ENCODE peak calls at places on chromosomes 16 and 17, in four cellular contexts. K, O, U and C are unnamed samples.

GRCh38 chr16:66568355-66568754 is 2.1 kb downstream of the CMTM1 start:
- DNase-seq in K (no peak), U (no peak), O (no peak), C (no peak)

GRCh38 chr16:23113185-23113584 is 36.1 kb downstream of the USP31 start:
- DNase-seq in O (no peak), U (no peak), K (no peak), C (no peak)

GRCh38 chr16:50859628-50860360 is 117.9 kb downstream of the CYLD start:
- DNase-seq in K (peak), O (no peak), U (no peak), C (no peak)

GRCh38 chr16:77896357-77896972 is 108.1 kb downstream of the VAT1L start:
- DNase-seq in K (no peak), O (no peak), U (no peak), C (no peak)

GRCh38 chr17:30838187-30838807 is 6.5 kb downstream of the ATAD5 start:
- DNase-seq in U (no peak), O (no peak), K (no peak), C (no peak)

GRCh38 chr16:69319826-69320730 is 8.9 kb downstream of the VPS4A start:
- DNase-seq in O (no peak), U (no peak), K (no peak), C (no peak)

GRCh38 chr17:43940630-43941029 is 1.6 kb downstream of the PPY start:
- DNase-seq in K (no peak), O (no peak), U (no peak), C (no peak)

GRCh38 chr17:75019146-75019545 is 6.7 kb downstream of the MRPL58 start:
- DNase-seq in U (no peak), K (no peak), O (no peak), C (no peak)

GRCh38 chr16:53154513-53154912 is 99.7 kb downstream of the CHD9 start:
- DNase-seq in O (no peak), U (peak), K (no peak), C (no peak)

GRCh38 chr17:41814195-41814594 is 1.4 kb downstream of the FKBP10 start:
- DNase-seq in K (no peak), U (no peak), O (no peak), C (no peak)

GRCh38 chr16:67563708-67564468 is 1.6 kb downstream of the CTCF start:
- DNase-seq in K (peak), O (no peak), U (peak), C (no peak)

GRCh38 chr17:37327341-37328090 is 48.3 kb upstream of the C17orf78 start:
- DNase-seq in K (no peak), U (no peak), O (no peak), C (no peak)

DNA sequence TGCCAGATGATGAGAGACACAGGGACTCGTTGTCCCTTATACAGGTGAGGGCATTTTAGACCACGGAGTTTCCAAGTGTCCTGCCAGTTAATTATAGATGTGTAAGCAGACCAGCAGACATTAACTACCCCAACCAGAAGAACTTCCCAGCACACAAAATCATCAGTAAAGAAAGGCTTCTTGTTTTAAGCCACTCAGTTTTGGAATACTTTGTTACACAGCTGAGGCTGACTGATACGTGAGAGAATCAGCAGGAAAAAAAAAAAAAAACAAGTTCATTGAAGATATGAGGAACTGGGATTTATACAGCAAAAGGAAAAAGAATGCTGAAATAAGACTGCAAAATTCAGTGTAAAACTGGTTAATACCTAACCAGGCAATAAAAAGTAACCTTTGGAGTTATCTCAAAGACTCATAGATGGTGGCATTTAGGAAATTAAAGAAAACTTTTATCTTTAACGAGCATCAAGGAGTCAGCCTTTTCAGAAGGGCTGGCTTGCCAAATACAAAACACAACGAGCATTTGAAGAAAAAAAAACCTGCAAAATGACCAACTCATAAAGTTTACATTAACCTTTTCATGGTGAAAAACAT is 28.1 kb downstream of the TMEM238L start:
- DNase-seq in O (no peak), K (no peak), U (no peak), C (no peak)
- H3K27ac ChIP-seq in O (no peak), K (peak), U (no peak), C (no peak)

GRCh38 chr17:32876414-32877163 is at the start of gene MYO1D:
- DNase-seq in K (peak), U (peak), O (no peak), C (peak)
- H3K27ac ChIP-seq in K (peak), U (peak), O (peak), C (peak)

DNA sequence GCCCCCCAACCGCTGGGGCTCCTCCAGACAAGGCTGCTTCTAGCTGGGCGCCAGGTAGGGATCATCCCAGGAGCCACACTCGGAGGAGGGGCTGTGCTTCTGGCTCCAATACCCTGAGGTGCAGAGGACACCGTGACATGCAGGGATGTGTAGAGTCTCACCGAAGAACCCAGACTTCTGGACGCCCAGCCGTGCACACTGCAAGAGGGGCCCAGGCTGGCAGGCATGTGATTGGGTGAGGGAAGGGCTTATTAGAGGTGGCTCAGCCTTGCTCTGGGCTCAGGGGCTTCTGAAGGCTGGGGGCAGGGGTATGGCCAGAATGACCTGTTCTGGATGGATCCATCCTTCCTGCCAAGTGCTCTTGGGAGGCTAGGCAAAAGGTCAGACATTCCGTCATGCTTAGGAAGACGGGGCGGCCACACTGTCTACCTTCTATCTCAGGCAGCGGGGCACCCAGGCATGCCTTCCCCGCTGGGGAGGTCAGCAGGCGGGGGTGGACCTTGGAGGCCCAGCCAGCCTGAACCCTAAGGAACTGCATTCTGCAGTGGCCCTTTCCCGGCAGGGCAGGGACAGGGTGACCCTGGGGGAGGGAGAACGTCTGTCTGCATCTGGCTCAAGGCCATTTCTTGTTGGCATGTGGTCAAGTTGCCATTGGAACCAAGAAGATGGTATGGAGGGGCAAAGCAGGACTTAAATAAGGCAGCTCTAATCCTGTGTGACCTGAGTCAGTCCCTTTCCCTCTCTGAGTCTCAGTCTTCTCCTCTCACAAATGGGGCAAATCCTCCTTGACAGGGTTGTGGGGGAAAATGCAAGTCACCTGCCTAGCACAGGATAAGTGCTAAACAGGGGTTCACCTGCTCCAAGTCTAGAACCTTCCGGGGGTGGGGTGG is 5.8 kb upstream of the ADGRG1 start:
- DNase-seq in U (peak), K (no peak), O (no peak), C (peak)
- H3K27ac ChIP-seq in U (peak), K (peak), O (peak), C (peak)

GRCh38 chr16:29972992-29973383 is 680 bp upstream of the TAOK2 start:
- DNase-seq in O (no peak), U (no peak), K (no peak), C (no peak)
- H3K27ac ChIP-seq in O (peak), U (peak), K (peak), C (peak)

GRCh38 chr17:76755285-76755684 is 17.4 kb downstream of the MFSD11 start:
- DNase-seq in K (no peak), O (no peak), U (no peak), C (no peak)

GRCh38 chr17:76751416-76751993 is 13.6 kb downstream of the MFSD11 start:
- DNase-seq in K (no peak), O (no peak), U (no peak), C (no peak)

GRCh38 chr17:76752006-76752405 is 14.1 kb downstream of the MFSD11 start:
- DNase-seq in K (no peak), O (no peak), U (no peak), C (no peak)

GRCh38 chr17:76748657-76749056 is 10.7 kb downstream of the MFSD11 start:
- DNase-seq in K (no peak), O (no peak), U (no peak), C (no peak)

DNA sequence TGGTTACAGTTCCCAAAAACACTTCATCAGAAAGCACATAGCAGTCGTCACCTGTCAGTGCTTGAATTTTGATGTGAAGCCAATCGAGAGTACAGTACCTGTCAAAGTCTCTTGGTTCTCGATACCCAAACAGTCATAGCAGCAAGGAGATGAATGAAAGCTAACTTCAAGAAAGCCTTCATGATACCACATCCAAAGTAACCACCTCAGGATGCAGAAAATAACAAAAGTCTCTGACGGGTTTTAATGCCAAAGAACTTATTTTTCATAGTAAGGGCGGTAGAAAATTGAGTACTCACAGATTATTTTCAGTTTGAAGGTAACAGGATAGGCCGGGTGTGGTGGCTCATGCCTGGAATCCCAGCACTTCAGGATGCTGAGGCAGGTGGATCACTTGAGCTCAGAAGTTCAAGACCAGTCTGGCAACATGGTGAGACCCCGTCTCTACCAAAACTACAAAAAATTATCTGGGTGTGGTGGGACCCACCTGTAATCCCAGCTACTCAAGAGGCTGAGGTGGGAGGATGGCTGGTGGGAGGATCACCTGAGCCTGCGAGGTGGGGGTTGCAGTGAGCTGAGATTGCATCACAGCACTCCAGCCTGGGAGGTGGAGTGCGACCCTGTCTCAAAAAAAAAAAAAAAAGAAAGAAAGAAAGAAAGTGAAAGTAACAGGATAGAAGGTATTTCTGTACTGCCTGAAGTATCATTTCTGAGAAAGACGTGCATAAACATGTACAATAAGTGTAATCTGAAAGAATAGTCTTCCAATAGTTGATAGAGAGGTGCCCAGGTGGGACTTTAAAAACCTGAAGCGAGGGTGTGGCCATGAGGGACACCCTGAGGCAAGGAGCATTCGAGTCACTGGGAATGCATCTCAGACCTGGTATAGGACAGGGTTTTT is 15.4 kb downstream of the MFSD11 start:
- DNase-seq in O (no peak), U (no peak), K (no peak), C (no peak)
- H3K27ac ChIP-seq in O (no peak), U (no peak), K (no peak), C (no peak)

GRCh38 chr16:88807142-88807625 is 3.6 kb downstream of the CDT1 start:
- DNase-seq in O (no peak), K (no peak), U (no peak), C (no peak)
- H3K27ac ChIP-seq in O (no peak), K (no peak), U (no peak), C (no peak)

DNA sequence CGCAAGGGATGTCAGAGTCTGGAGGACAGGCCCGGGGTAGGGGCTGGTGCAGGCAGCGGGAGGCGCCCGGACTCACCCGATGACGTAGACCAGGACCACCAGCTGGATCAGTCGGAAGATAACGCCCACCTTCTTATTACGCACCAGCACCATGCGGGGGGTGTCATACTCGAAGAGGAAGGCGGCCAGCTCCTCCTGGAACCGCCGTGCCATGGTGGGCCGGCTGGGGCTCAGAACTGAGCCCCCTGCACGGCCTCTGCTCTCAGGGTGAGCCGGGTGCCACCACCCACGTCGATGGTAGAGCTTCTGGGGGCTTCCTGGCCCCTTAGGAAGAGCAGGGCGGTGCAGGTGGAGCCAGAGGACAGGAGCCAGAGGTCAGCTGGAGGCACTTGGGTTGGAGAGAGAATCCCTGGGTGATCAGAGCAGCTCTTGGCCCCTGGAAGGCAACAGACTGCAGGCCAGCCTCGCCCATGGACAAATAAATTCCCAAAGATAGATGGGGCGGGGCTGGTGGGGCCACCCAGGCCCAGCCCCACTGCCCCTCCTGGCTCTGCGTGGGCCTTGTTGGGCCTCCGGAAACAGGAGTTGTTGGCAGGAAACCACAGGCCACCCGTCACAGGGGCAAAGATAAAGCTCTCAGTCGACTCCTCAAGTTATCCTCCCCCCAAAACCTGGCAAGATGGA is at the start of gene P2RX1:
- DNase-seq in U (no peak), K (peak), O (no peak), C (no peak)
- H3K27ac ChIP-seq in U (no peak), K (peak), O (peak), C (no peak)

GRCh38 chr16:85251225-85251760 is 139.0 kb upstream of the CIBAR2 start:
- DNase-seq in O (no peak), K (no peak), U (no peak), C (peak)

GRCh38 chr16:85253127-85253941 is 141.1 kb upstream of the CIBAR2 start:
- DNase-seq in U (peak), K (peak), O (no peak), C (peak)

GRCh38 chr16:85252461-85252860 is 140.2 kb upstream of the CIBAR2 start:
- DNase-seq in U (no peak), O (no peak), K (no peak), C (no peak)

GRCh38 chr16:85250609-85251223 is 138.4 kb upstream of the CIBAR2 start:
- DNase-seq in O (no peak), U (no peak), K (no peak), C (no peak)

DNA sequence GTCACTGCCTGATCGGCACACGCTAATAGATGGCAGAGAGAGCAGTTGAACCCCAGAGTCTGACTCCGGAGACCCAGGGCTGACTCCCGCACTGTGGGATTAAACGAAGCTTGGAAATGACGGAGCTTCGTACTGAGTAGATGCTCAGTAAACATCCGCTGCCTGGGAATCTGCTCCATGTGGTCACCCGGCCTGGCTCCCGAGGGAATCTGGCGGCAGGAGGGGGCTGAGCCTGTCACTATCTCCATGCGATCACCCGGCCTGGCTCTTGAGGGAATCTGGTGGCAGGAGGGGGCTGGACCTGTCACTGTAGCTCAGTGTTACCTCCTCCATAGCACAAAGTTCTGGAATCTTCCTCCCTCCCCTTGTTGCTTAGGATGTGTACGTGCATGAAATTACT is 139.7 kb upstream of the CIBAR2 start:
- DNase-seq in U (no peak), O (no peak), K (no peak), C (no peak)
- H3K27ac ChIP-seq in U (no peak), O (no peak), K (no peak), C (no peak)

DNA sequence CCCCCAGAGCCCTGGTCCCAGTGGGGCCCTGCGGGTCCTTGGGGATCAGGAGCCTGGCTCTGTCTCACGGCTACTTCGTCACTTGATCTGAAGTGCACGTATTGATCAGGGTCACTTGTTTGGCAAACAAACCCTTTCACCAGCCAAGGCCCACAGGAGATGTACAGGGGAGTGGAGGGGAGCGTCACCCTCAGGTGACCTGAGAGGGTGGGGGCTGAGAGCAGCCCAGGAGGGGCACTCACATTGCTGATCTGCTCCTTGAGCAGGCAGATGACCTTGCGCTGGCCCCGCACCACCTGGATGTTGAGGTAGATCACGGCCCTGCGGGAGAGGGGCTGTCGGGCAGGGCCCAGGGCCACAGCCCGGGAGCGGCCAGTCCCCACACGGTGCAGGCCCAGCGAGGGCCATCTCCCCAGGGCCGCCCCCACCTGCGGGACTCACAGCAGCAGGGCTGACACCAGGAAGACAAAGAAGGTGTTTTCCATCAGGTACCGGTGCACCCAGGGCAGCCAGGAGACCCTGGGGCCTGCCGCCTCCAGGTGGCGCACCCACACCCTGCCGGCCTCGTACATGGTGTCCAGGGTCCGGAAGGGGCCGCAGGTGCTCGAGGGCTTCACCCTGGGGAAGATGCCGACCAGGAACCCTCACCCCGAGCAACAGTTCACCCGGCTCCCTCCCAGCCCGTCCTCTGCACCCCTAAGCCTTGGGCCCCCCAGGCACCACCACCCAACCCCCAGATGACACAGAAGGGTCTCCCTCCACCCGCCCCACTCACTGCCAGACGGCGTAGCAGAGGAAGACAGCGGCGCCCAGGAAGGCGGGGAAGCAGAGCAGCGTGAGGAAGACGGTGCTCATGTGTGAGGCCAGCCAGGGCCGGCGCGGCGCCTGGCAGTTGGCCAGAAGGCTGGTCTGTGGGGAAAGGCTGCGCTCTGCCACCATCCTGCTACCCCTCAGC is 11.3 kb downstream of the TMC6 start:
- DNase-seq in K (no peak), U (peak), O (no peak), C (peak)
- H3K27ac ChIP-seq in K (no peak), U (peak), O (peak), C (peak)